ENCODE peak calls at places on chromosome 18, in five cellular contexts. R is substantia nigra, N is left ventricle myocardium inferior, Z is fibroblast of lung, U is A549. W is an unnamed sample.

GRCh38 chr18:71831039-71831438 is 713.1 kb downstream of the CBLN2 start:
- DNase-seq in N (no peak), R (no peak), U (no peak), Z (peak; percentile 25), W (peak; percentile 22)

GRCh38 chr18:23838801-23839366 is 149.6 kb downstream of the LAMA3 start:
- DNase-seq in U (no peak), Z (peak; percentile 80), R (no peak), N (no peak), W (peak; percentile 85)

GRCh38 chr18:73869182-73869581 is 278.5 kb downstream of the FBXO15 start:
- DNase-seq in Z (no peak), U (no peak), N (no peak), R (no peak), W (no peak)

GRCh38 chr18:1805526-1805925 is 765.8 kb downstream of the METTL4 start:
- DNase-seq in Z (no peak), U (no peak), R (no peak), N (no peak), W (no peak)

GRCh38 chr18:3998698-3999333 is 456.3 kb downstream of the DLGAP1 start:
- DNase-seq in U (no peak), Z (peak; percentile 45), R (no peak), N (no peak), W (no peak)

GRCh38 chr18:13589316-13589715 is 137.0 kb downstream of the FAM210A start:
- DNase-seq in U (no peak), R (no peak), N (no peak), Z (no peak), W (no peak)

GRCh38 chr18:58847383-58848071 is 17.1 kb upstream of the ZNF532 start:
- DNase-seq in U (no peak), Z (no peak), N (peak; percentile 36), R (peak; percentile 25), W (no peak)

GRCh38 chr18:32773187-32773712 is 427 bp upstream of the KLHL14 start:
- DNase-seq in N (no peak), R (no peak), Z (no peak), U (no peak), W (no peak)

GRCh38 chr18:50494569-50494968 is 65.3 kb upstream of the MAPK4 start:
- DNase-seq in R (no peak), U (no peak), Z (no peak), N (no peak), W (no peak)

GRCh38 chr18:11577271-11578112 is 31.9 kb upstream of the SLC35G4 start:
- DNase-seq in U (no peak), R (no peak), Z (no peak), N (no peak), W (no peak)

GRCh38 chr18:25322806-25323205 is 29.2 kb downstream of the ZNF521 start:
- DNase-seq in Z (peak; percentile 7), U (no peak), N (no peak), R (no peak), W (no peak)

GRCh38 chr18:23529597-23529996 is 26.3 kb downstream of the RMC1 start:
- DNase-seq in N (no peak), Z (peak; percentile 69), U (peak; percentile 54), R (no peak), W (peak; percentile 70)

GRCh38 chr18:55588876-55589595 is 1.0 kb upstream of the TCF4 start:
- DNase-seq in N (no peak), U (no peak), R (no peak), Z (peak; percentile 47), W (no peak)

GRCh38 chr18:304887-305529 is 37.2 kb upstream of the THOC1 start:
- DNase-seq in N (no peak), R (no peak), Z (peak; percentile 19), U (no peak), W (no peak)

GRCh38 chr18:46053368-46054095 is 18.5 kb downstream of the PSTPIP2 start:
- DNase-seq in U (no peak), Z (peak; percentile 34), R (no peak), N (no peak), W (no peak)

GRCh38 chr18:55500316-55501086 is 87.5 kb downstream of the TCF4 start:
- DNase-seq in N (no peak), U (no peak), Z (peak; percentile 97), R (no peak), W (no peak)

GRCh38 chr18:44693030-44693784 is 12.5 kb downstream of the SETBP1 start:
- DNase-seq in R (no peak), N (no peak), U (no peak), Z (peak; percentile 74), W (peak; percentile 86)

GRCh38 chr18:77905011-77905410 is 655.4 kb downstream of the GALR1 start:
- DNase-seq in U (no peak), Z (no peak), N (no peak), R (no peak), W (no peak)

GRCh38 chr18:38790303-38790702 is 1224.7 kb upstream of the CELF4 start:
- DNase-seq in U (no peak), R (no peak), Z (no peak), N (no peak), W (no peak)

GRCh38 chr18:68417166-68417776 is 297.6 kb downstream of the TMX3 start:
- DNase-seq in R (no peak), U (no peak), Z (no peak), N (no peak), W (no peak)

GRCh38 chr18:8944871-8945245 is 157.6 kb upstream of the NDUFV2 start:
- DNase-seq in Z (no peak), U (no peak), N (no peak), R (no peak), W (no peak)

GRCh38 chr18:74353169-74353775 is 37.6 kb downstream of the C18orf63 start:
- DNase-seq in U (peak; percentile 26), N (peak; percentile 38), R (peak; percentile 66), Z (peak; percentile 61), W (peak; percentile 34)

GRCh38 chr18:78884502-78884901 is 95.1 kb upstream of the SALL3 start:
- DNase-seq in U (no peak), Z (no peak), N (no peak), R (no peak), W (peak; percentile 5)

GRCh38 chr18:78522507-78522906 is 457.1 kb upstream of the SALL3 start:
- DNase-seq in N (no peak), Z (no peak), U (no peak), R (no peak), W (no peak)

GRCh38 chr18:34661464-34662087 is 48.5 kb upstream of the DTNA start:
- DNase-seq in R (no peak), N (no peak), Z (peak; percentile 25), U (peak; percentile 25), W (no peak)

DNA sequence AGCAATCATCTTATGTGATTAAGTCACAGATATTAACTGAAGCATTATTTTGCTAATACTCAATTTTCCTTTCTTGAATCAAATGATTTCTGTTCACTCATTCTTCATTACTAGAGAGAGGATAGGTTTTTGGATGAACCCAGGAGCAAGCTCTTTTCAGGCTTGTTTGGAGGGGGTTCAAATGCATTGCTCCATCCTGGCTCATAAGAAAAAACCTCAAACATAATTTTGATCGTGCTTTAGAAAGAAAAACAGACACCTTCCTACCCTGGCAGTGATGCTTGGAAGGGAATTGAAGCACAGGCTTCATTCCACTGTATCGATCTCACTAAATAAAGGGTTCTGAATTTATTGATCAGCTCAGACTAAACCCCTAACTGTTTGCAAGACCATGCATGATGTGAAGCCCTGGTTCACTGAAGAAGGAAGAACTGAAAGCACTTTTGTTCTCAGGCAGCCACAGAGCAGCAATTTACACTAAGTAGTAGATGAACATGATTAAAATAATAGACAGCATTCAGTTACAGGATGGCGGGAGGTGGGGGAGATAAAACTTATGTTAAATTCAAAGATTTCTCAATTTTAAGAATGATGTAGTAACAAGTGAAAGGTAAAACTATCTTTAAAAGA is 53.4 kb downstream of the CDH2 start:
- DNase-seq in N (no peak), Z (no peak), R (no peak), U (no peak), W (no peak)
- H3K27ac ChIP-seq in N (peak overlapping the region; percentile 88), Z (no peak overlapping the region), R (no peak overlapping the region), U (no peak overlapping the region), W (no peak overlapping the region)

DNA sequence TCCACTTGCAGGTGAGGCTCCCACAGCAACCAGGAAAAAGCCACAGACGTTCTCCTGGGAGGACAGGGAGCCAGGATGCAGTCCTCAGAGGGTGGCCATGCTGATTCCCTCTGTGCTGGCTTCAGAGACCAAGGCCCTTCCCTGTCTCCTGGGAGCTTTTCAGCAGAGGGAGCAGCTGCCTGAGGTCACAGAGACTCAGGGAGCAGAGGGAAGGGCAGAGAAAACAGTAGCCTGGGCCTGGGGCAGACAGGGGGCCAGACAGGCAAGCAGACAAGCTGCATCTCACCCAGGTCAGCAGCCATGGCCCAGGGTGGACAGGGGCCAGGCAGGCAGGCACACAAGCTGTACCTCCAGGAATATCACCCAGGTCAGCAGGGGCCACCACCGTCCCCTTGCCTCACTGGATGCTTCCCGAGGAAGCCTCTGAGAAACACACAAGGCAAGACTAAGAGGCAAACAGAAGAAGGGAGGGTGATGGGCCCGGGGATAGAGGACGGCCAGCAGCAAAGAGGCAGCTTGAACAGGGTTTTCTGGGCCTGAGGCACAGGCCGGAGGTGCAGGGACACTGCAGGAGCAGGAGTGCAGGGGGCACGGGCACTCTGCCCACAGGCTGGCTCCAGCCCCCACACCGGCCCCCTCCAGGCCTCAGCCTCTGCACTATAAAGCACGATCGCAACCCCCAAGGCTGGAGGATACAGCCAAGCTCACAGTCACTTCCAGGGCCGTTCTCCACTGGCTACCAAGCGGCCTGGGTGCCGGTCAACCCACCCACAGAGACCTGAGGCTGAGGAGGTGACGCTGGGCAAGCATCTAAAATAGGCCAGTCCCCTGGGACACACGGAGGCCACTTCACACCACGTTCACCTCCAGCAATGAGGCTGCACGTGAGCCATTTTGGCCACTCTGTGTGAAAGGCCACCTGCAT is 6.1 kb downstream of the SLC66A2 start:
- DNase-seq in N (no peak), U (no peak), Z (no peak), R (no peak), W (no peak)
- H3K27ac ChIP-seq in N (peak overlapping the region; percentile 3), U (no peak overlapping the region), Z (no peak overlapping the region), R (no peak overlapping the region), W (no peak overlapping the region)

GRCh38 chr18:48136544-48137353 is 206.3 kb upstream of the SMAD2 start:
- DNase-seq in R (no peak), U (peak; percentile 14), N (no peak), Z (no peak), W (no peak)
- H3K27ac ChIP-seq in R (no peak overlapping the region), U (no peak overlapping the region), N (peak overlapping the region; percentile 8), Z (no peak overlapping the region), W (no peak overlapping the region)

GRCh38 chr18:76553715-76554603 is 58.9 kb upstream of the ZNF516 start:
- DNase-seq in Z (peak; percentile 17), U (no peak), R (no peak), N (no peak), W (peak; percentile 31)

GRCh38 chr18:76562286-76562840 is 67.3 kb upstream of the ZNF516 start:
- DNase-seq in R (no peak), U (no peak), Z (no peak), N (no peak), W (no peak)

GRCh38 chr18:76558881-76559667 is 64.0 kb upstream of the ZNF516 start:
- DNase-seq in Z (peak; percentile 60), N (no peak), R (no peak), U (no peak), W (peak; percentile 34)

GRCh38 chr18:76554788-76555187 is 59.7 kb upstream of the ZNF516 start:
- DNase-seq in N (no peak), R (no peak), U (no peak), Z (no peak), W (no peak)

DNA sequence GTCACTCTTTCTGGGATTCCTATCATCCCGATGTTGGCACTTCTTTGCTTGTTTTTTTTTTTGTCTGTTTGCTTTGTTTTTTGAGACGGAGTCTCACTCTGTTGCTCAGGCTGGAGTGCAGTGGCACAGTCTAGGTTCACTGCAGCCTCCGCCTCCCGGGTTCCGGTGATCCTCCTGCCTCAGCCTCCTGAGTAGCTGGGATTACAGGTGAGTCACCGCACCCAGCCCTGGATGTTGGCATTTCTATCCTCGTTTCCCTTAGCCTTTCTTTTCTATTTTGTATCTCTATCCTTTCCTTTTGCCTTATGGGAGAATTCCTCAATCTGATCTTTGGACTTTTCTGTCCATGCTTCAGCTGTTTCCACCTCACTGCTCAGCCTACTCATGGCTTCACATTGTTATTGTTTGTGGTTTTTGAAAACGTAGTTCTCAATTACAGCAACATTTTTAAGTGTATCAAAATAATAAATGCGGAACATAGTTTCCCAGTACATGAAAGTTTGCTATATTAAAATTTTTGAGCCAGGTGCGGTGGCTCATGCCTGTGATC is 62.1 kb upstream of the ZNF516 start:
- DNase-seq in R (no peak), Z (peak; percentile 21), N (no peak), U (no peak), W (no peak)
- H3K27ac ChIP-seq in R (no peak overlapping the region), Z (no peak overlapping the region), N (no peak overlapping the region), U (no peak overlapping the region), W (no peak overlapping the region)

W was measured in epithelial cell of prostate.